ENCODE peak calls at places on chromosomes 12 and 14, in four cellular contexts. I is CD8-positive, alpha-beta T cell; Y is body of pancreas; Q is mammary epithelial cell. V is an unnamed sample.

GRCh38 chr14:87829543-87829942 is 163.4 kb downstream of the GALC start:
- DNase-seq in I (no peak), Y (no peak), Q (no peak), V (no peak)

GRCh38 chr12:1791104-1791927 is 29.0 kb upstream of the LRTM2 start:
- DNase-seq in I (peak; percentile 68), Y (peak; percentile 84), Q (peak; percentile 42), V (peak; percentile 55)

GRCh38 chr14:72792051-72792788 is 101.7 kb downstream of the DPF3 start:
- DNase-seq in I (no peak), Y (peak; percentile 4), Q (no peak), V (no peak)

GRCh38 chr14:59582161-59582560 is 5.5 kb upstream of the CCDC175 start:
- DNase-seq in I (no peak), Y (no peak), Q (no peak), V (no peak)

GRCh38 chr14:92122351-92122677 is 545 bp downstream of the CPSF2 start:
- DNase-seq in I (peak; percentile 25), Y (no peak), Q (no peak), V (no peak)

GRCh38 chr12:93441111-93441616 is 583 bp downstream of the UBE2N start:
- DNase-seq in I (peak; percentile 40), Y (peak; percentile 16), Q (no peak), V (peak; percentile 57)

GRCh38 chr14:69345402-69345801 is 52.7 kb downstream of the ERH start:
- DNase-seq in I (no peak), Y (no peak), Q (no peak), V (no peak)

GRCh38 chr14:63986789-63987533 is 134.2 kb downstream of the SYNE2 start:
- DNase-seq in I (no peak), Y (no peak), Q (peak; percentile 89), V (no peak)

GRCh38 chr12:110531741-110532333 is 29.7 kb downstream of the RAD9B start:
- DNase-seq in I (no peak), Y (no peak), Q (peak; percentile 88), V (no peak)

GRCh38 chr12:124010687-124011086 is 37.7 kb downstream of the ZNF664 start:
- DNase-seq in I (no peak), Y (no peak), Q (no peak), V (no peak)

GRCh38 chr12:674272-674781 is 11.1 kb upstream of the NINJ2 start:
- DNase-seq in I (peak; percentile 65), Y (no peak), Q (no peak), V (peak; percentile 64)

GRCh38 chr12:30725739-30726138 is 29.0 kb downstream of the CAPRIN2 start:
- DNase-seq in I (no peak), Y (no peak), Q (peak; percentile 57), V (no peak)

GRCh38 chr12:121453629-121454028 is 53.7 kb downstream of the RNF34 start:
- DNase-seq in I (no peak), Y (no peak), Q (no peak), V (no peak)

GRCh38 chr14:101595887-101596721 is 34.8 kb downstream of the DIO3 start:
- DNase-seq in I (peak; percentile 41), Y (no peak), Q (no peak), V (peak; percentile 34)

GRCh38 chr12:108399514-108399913 is 60.4 kb upstream of the CMKLR1 start:
- DNase-seq in I (no peak), Y (peak; percentile 18), Q (no peak), V (no peak)

GRCh38 chr14:49497725-49498348 is 88.3 kb downstream of the RPS29 start:
- DNase-seq in I (no peak), Y (peak; percentile 42), Q (peak; percentile 64), V (peak; percentile 43)

GRCh38 chr12:40215977-40216376 is 8.8 kb upstream of the LRRK2 start:
- DNase-seq in I (no peak), Y (no peak), Q (peak; percentile 66), V (no peak)

GRCh38 chr12:5898874-5899273 is 46.2 kb downstream of the ANO2 start:
- DNase-seq in I (no peak), Y (no peak), Q (no peak), V (no peak)

GRCh38 chr12:131862084-131862441 is 32.4 kb upstream of the ULK1 start:
- DNase-seq in I (no peak), Y (no peak), Q (no peak), V (no peak)

GRCh38 chr14:69592923-69593677 is 18.3 kb upstream of the SUSD6 start:
- DNase-seq in I (no peak), Y (no peak), Q (no peak), V (no peak)

GRCh38 chr14:100551056-100551455 is 36.2 kb downstream of the BEGAIN start:
- DNase-seq in I (no peak), Y (no peak), Q (no peak), V (no peak)

GRCh38 chr12:94873368-94874085 is 130.0 kb downstream of the NDUFA12 start:
- DNase-seq in I (no peak), Y (no peak), Q (no peak), V (no peak)

GRCh38 chr14:103088921-103089320 is 4.9 kb downstream of the LBHD2 start:
- DNase-seq in I (no peak), Y (no peak), Q (no peak), V (no peak)

DNA sequence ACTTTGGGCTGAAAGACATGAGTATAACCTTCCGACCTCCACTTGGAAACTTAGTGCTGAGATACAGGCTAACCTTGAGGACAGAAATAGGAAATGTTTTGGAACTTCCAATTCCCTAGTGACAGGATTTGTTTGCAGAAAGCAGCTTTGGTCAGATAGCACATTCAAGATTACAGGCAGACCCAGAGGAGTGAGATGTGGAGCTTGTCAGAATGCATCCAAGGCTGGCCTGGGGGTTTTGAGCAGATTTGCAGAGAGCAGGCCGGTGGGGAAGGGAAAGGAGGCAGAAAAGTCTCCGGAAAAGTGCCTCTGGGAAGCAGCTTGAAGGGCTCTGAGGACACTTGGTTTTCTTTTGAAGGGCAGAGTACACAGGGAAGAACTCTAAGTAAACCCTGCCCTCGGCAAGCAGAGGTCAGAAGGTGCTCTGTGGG is 180.3 kb downstream of the ETV6 start:
- DNase-seq in I (no peak), Y (no peak), Q (no peak), V (no peak)
- H3K4me1 ChIP-seq in I (no peaks in the 10 kb centered on the region), Y (peaks cover 55% of the 10 kb centered on the region), Q (peaks cover 19% of the 10 kb centered on the region), V (no peaks in the 10 kb centered on the region)

DNA sequence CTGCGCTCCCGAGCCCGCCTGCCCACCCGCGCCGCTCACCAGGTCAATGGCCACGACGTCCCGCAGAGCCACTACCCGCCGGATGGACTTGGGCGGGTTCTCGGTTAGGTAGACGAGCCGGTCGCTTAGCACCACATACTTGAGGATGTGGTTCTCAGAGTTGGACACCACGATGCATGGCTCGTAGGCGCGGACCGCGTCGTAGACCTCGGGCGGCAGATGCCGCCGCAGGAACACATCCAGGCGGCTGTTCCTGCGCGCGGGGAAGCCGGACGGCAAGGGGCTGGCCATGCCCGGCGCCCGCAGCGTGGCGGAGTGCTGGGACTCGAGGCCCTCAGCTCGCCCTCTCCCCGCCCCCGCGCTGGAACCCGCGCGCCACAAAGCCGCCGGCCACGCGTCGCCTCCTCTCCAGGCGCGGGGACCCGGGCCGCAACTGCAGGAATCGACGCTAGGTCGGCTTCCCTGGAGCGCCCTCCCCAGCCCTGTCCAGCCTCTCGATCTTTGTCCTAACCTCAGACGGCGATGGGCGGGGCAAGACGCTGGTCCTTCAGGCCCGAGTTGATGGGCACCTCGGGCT is at the start of gene C12orf56:
- DNase-seq in I (no peak), Y (no peak), Q (no peak), V (no peak)
- H3K4me3 ChIP-seq in I (peak within 1 kb of the TSS; percentile 39), Y (peak within 1 kb of the TSS; percentile 2), Q (peak within 1 kb of the TSS; percentile 35), V (peak within 1 kb of the TSS; percentile 46)

GRCh38 chr12:104469523-104469922 is 12.8 kb downstream of the CHST11 start:
- DNase-seq in I (no peak), Y (no peak), Q (no peak), V (no peak)
- H3K4me1 ChIP-seq in I (peaks cover 74% of the 10 kb centered on the region), Y (no peaks in the 10 kb centered on the region), Q (peaks cover 5% of the 10 kb centered on the region), V (peaks cover 96% of the 10 kb centered on the region)

GRCh38 chr12:49091056-49091835 is 3.4 kb downstream of the DHH start:
- DNase-seq in I (no peak), Y (no peak), Q (no peak), V (no peak)

GRCh38 chr12:49088932-49089330 is 5.7 kb downstream of the DHH start:
- DNase-seq in I (no peak), Y (no peak), Q (no peak), V (no peak)

GRCh38 chr12:49088190-49088931 is 6.2 kb downstream of the DHH start:
- DNase-seq in I (peak; percentile 70), Y (peak; percentile 90), Q (peak; percentile 90), V (peak; percentile 55)

GRCh38 chr12:49091836-49092085 is 2.8 kb downstream of the DHH start:
- DNase-seq in I (no peak), Y (no peak), Q (no peak), V (no peak)

DNA sequence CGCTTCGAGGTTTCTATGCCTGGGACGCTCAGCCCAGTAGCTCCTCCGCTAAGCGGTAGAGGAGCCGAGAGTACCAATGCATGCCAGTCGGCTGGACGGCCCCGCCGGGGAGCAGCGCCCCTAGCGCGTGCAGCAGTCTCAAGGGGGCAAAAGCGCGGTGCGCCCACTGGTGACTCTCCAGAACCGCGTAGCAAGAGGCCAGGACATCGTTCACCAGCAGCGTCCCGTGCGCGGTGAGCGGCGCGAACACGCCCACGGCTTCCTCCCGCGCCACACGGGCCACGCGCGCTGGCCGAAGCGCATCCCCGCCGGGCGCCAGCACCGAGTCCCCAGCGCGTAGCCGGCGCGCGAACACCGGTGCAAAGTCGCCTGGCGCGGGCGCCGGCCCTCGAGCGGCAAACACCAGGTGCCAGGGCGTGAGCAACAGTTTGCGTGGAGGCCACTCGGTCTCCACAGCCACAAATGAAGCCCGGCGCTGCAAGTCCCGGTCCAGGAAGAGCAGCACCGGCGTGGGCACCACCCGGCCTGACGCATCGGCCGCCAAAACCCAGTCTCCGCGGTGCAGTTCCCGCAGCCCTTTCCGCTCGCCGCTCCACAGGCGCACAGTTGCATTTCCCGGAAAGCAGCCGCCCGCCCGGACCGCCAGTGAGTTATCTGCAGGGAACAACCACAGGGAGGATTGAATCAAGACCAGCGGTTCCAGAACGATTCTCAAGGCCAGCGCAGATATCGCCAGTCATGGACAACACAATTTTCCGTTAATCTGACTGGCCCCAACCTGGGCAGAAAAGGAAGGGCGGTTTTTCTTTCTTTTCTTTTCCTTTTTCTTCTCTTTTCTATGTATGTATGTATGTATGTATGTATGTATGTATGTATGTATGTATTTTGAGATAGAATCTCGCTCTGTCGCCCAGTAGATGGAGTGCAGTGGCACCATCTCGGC is 4.5 kb downstream of the DHH start:
- DNase-seq in I (peak; percentile 27), Y (peak; percentile 22), Q (peak; percentile 42), V (peak; percentile 18)
- H3K4me3 ChIP-seq in I (peak overlapping the region; percentile 54), Y (no peak overlapping the region), Q (peak overlapping the region; percentile 19), V (peak overlapping the region; percentile 43)

V was measured in CD8-positive, alpha-beta memory T cell.